ENCODE peak calls at places on chromosome 7, in five cellular contexts. One of them, this sample, is unnamed.

GRCh38 chr7:70589010-70589409 is 542.9 kb upstream of the GALNT17 start:
- DNase-seq in WERI-Rb-1: no peak
- DNase-seq in 8988T: no peak
- DNase-seq in stimulated activated CD4-positive, alpha-beta T cell treated with anti-CD3 and anti-CD28 coated beads, Interleukin-1b, Interleukin-23, amount 100 ng/mL, for 24 hours: no peak
- DNase-seq in nephron progenitor cell: no peak
- DNase-seq in this sample: no peak

GRCh38 chr7:2640858-2641257 is 9.1 kb downstream of the TTYH3 start:
- DNase-seq in 8988T: no peak
- DNase-seq in stimulated activated CD4-positive, alpha-beta T cell treated with anti-CD3 and anti-CD28 coated beads, Interleukin-1b, Interleukin-23, amount 100 ng/mL, for 24 hours: no peak
- DNase-seq in nephron progenitor cell: no peak
- DNase-seq in WERI-Rb-1: no peak
- DNase-seq in this sample: no peak

GRCh38 chr7:76198202-76198601 is 3.5 kb upstream of the SRRM3 start:
- DNase-seq in WERI-Rb-1: no peak
- DNase-seq in 8988T: no peak
- DNase-seq in stimulated activated CD4-positive, alpha-beta T cell treated with anti-CD3 and anti-CD28 coated beads, Interleukin-1b, Interleukin-23, amount 100 ng/mL, for 24 hours: no peak
- DNase-seq in nephron progenitor cell: no peak
- DNase-seq in this sample: no peak

GRCh38 chr7:105210721-105211205 is 178.0 kb downstream of the SRPK2 start:
- DNase-seq in 8988T: no peak
- DNase-seq in WERI-Rb-1: no peak
- DNase-seq in nephron progenitor cell: no peak
- DNase-seq in stimulated activated CD4-positive, alpha-beta T cell treated with anti-CD3 and anti-CD28 coated beads, Interleukin-1b, Interleukin-23, amount 100 ng/mL, for 24 hours: no peak
- DNase-seq in this sample: peak

GRCh38 chr7:1533569-1534329 is 3.2 kb downstream of the MAFK start:
- DNase-seq in 8988T: peak
- DNase-seq in nephron progenitor cell: no peak
- DNase-seq in WERI-Rb-1: no peak
- DNase-seq in stimulated activated CD4-positive, alpha-beta T cell treated with anti-CD3 and anti-CD28 coated beads, Interleukin-1b, Interleukin-23, amount 100 ng/mL, for 24 hours: no peak
- DNase-seq in this sample: no peak

GRCh38 chr7:151411551-151411950 is 1.7 kb upstream of the WDR86 start:
- DNase-seq in WERI-Rb-1: no peak
- DNase-seq in nephron progenitor cell: no peak
- DNase-seq in 8988T: no peak
- DNase-seq in stimulated activated CD4-positive, alpha-beta T cell treated with anti-CD3 and anti-CD28 coated beads, Interleukin-1b, Interleukin-23, amount 100 ng/mL, for 24 hours: no peak
- DNase-seq in this sample: no peak

GRCh38 chr7:151379534-151380198 is 30.2 kb downstream of the WDR86 start:
- DNase-seq in stimulated activated CD4-positive, alpha-beta T cell treated with anti-CD3 and anti-CD28 coated beads, Interleukin-1b, Interleukin-23, amount 100 ng/mL, for 24 hours: no peak
- DNase-seq in 8988T: no peak
- DNase-seq in nephron progenitor cell: no peak
- DNase-seq in WERI-Rb-1: no peak
- DNase-seq in this sample: no peak

GRCh38 chr7:57867884-57868701 is 418.1 kb downstream of the ZNF716 start:
- DNase-seq in stimulated activated CD4-positive, alpha-beta T cell treated with anti-CD3 and anti-CD28 coated beads, Interleukin-1b, Interleukin-23, amount 100 ng/mL, for 24 hours: no peak
- DNase-seq in 8988T: no peak
- DNase-seq in WERI-Rb-1: no peak
- DNase-seq in nephron progenitor cell: no peak
- DNase-seq in this sample: peak

GRCh38 chr7:41763626-41764025 is 60.7 kb upstream of the INHBA start:
- DNase-seq in WERI-Rb-1: no peak
- DNase-seq in 8988T: no peak
- DNase-seq in stimulated activated CD4-positive, alpha-beta T cell treated with anti-CD3 and anti-CD28 coated beads, Interleukin-1b, Interleukin-23, amount 100 ng/mL, for 24 hours: no peak
- DNase-seq in nephron progenitor cell: no peak
- DNase-seq in this sample: no peak

GRCh38 chr7:4108951-4109350 is 573.1 kb upstream of the FOXK1 start:
- DNase-seq in stimulated activated CD4-positive, alpha-beta T cell treated with anti-CD3 and anti-CD28 coated beads, Interleukin-1b, Interleukin-23, amount 100 ng/mL, for 24 hours: no peak
- DNase-seq in 8988T: no peak
- DNase-seq in WERI-Rb-1: no peak
- DNase-seq in nephron progenitor cell: no peak
- DNase-seq in this sample: no peak

GRCh38 chr7:105768898-105769507 is 107.4 kb downstream of the ATXN7L1 start:
- DNase-seq in 8988T: no peak
- DNase-seq in WERI-Rb-1: no peak
- DNase-seq in stimulated activated CD4-positive, alpha-beta T cell treated with anti-CD3 and anti-CD28 coated beads, Interleukin-1b, Interleukin-23, amount 100 ng/mL, for 24 hours: no peak
- DNase-seq in nephron progenitor cell: no peak
- DNase-seq in this sample: no peak

GRCh38 chr7:51354897-51355296 is 38.3 kb upstream of the COBL start:
- DNase-seq in nephron progenitor cell: no peak
- DNase-seq in 8988T: no peak
- DNase-seq in WERI-Rb-1: peak
- DNase-seq in stimulated activated CD4-positive, alpha-beta T cell treated with anti-CD3 and anti-CD28 coated beads, Interleukin-1b, Interleukin-23, amount 100 ng/mL, for 24 hours: no peak
- DNase-seq in this sample: no peak

GRCh38 chr7:144594580-144594979 is 191.1 kb upstream of the NOBOX start:
- DNase-seq in WERI-Rb-1: no peak
- DNase-seq in nephron progenitor cell: no peak
- DNase-seq in stimulated activated CD4-positive, alpha-beta T cell treated with anti-CD3 and anti-CD28 coated beads, Interleukin-1b, Interleukin-23, amount 100 ng/mL, for 24 hours: no peak
- DNase-seq in 8988T: no peak
- DNase-seq in this sample: no peak

GRCh38 chr7:22799633-22800032 is 23.0 kb downstream of the TOMM7 start:
- DNase-seq in WERI-Rb-1: no peak
- DNase-seq in stimulated activated CD4-positive, alpha-beta T cell treated with anti-CD3 and anti-CD28 coated beads, Interleukin-1b, Interleukin-23, amount 100 ng/mL, for 24 hours: no peak
- DNase-seq in nephron progenitor cell: no peak
- DNase-seq in 8988T: no peak
- DNase-seq in this sample: no peak

GRCh38 chr7:460374-461117 is 59.1 kb downstream of the PDGFA start:
- DNase-seq in 8988T: no peak
- DNase-seq in nephron progenitor cell: peak
- DNase-seq in WERI-Rb-1: no peak
- DNase-seq in stimulated activated CD4-positive, alpha-beta T cell treated with anti-CD3 and anti-CD28 coated beads, Interleukin-1b, Interleukin-23, amount 100 ng/mL, for 24 hours: no peak
- DNase-seq in this sample: no peak

This sample was measured in NCI-H82.